ENCODE peak calls at places on chromosomes 5 and 9, in six cellular contexts. Q is NCI-H1930; N is GM12891; Y is activated CD4-positive, alpha-beta T cell treated with anti-CD3 and anti-CD28 coated beads, Interleukin-2, amount 50 U/mL, for 1 hour; W is cardiac septum; Z is Daoy. B is an unnamed sample.

GRCh38 chr9:104810421-104811339 is 46.8 kb downstream of the NIPSNAP3B start:
- DNase-seq in Q (no peak), N (no peak), Y (no peak), W (no peak), Z (peak; percentile 84), B (peak; percentile 15)

GRCh38 chr5:34503379-34504346 is 152.5 kb upstream of the RAI14 start:
- DNase-seq in Q (no peak), N (no peak), Y (no peak), W (no peak), Z (no peak), B (no peak)

GRCh38 chr9:86287013-86287412 is 4.7 kb upstream of the ISCA1 start:
- DNase-seq in Q (peak; percentile 34), N (no peak), Y (no peak), W (no peak), Z (no peak), B (peak; percentile 41)

GRCh38 chr5:95817430-95817829 is 5.1 kb downstream of the GLRX start:
- DNase-seq in Q (no peak), N (no peak), Y (no peak), W (peak; percentile 80), Z (peak; percentile 91), B (no peak)

GRCh38 chr9:6153425-6153824 is 62.2 kb upstream of the IL33 start:
- DNase-seq in Q (no peak), N (no peak), Y (no peak), W (no peak), Z (no peak), B (no peak)

GRCh38 chr9:136441191-136441680 is 1.6 kb upstream of the INPP5E start:
- DNase-seq in Q (no peak), N (no peak), Y (no peak), W (no peak), Z (no peak), B (no peak)

GRCh38 chr5:139687656-139688055 is 39.5 kb downstream of the CXXC5 start:
- DNase-seq in Q (no peak), N (no peak), Y (no peak), W (no peak), Z (no peak), B (no peak)

GRCh38 chr5:88438006-88438405 is 169.4 kb upstream of the TMEM161B start:
- DNase-seq in Q (no peak), N (no peak), Y (no peak), W (no peak), Z (peak; percentile 74), B (no peak)

GRCh38 chr5:125612356-125613149 is 810.7 kb upstream of the GRAMD2B start:
- DNase-seq in Q (peak; percentile 33), N (no peak), Y (no peak), W (no peak), Z (no peak), B (no peak)

GRCh38 chr5:124748687-124749594 is 2.5 kb upstream of the ZNF608 start:
- DNase-seq in Q (peak; percentile 91), N (peak; percentile 36), Y (no peak), W (peak; percentile 91), Z (peak; percentile 93), B (peak; percentile 65)

GRCh38 chr5:94847019-94847418 is 228.6 kb downstream of the SLF1 start:
- DNase-seq in Q (no peak), N (no peak), Y (no peak), W (no peak), Z (no peak), B (no peak)

GRCh38 chr9:100739666-100740065 is 161.8 kb downstream of the CAVIN4 start:
- DNase-seq in Q (no peak), N (no peak), Y (no peak), W (no peak), Z (no peak), B (peak; percentile 38)

GRCh38 chr9:18605763-18606162 is 131.8 kb downstream of the ADAMTSL1 start:
- DNase-seq in Q (no peak), N (no peak), Y (no peak), W (no peak), Z (no peak), B (no peak)

GRCh38 chr5:169717298-169717697 is 80.2 kb downstream of the DOCK2 start:
- DNase-seq in Q (no peak), N (no peak), Y (no peak), W (no peak), Z (peak; percentile 77), B (no peak)

GRCh38 chr9:123324767-123325183 is 31.2 kb upstream of the CRB2 start:
- DNase-seq in Q (no peak), N (no peak), Y (no peak), W (no peak), Z (no peak), B (no peak)

GRCh38 chr9:32705059-32705458 is 69.6 kb upstream of the TAF1L start:
- DNase-seq in Q (no peak), N (no peak), Y (no peak), W (no peak), Z (peak; percentile 91), B (no peak)

GRCh38 chr5:122478741-122479459 is 166.9 kb downstream of the SNCAIP start:
- DNase-seq in Q (no peak), N (no peak), Y (no peak), W (no peak), Z (no peak), B (no peak)

GRCh38 chr5:112935675-112936074 is 13.6 kb upstream of the REEP5 start:
- DNase-seq in Q (no peak), N (no peak), Y (no peak), W (no peak), Z (no peak), B (no peak)

GRCh38 chr5:107618233-107618632 is 52.5 kb downstream of the EFNA5 start:
- DNase-seq in Q (no peak), N (no peak), Y (no peak), W (no peak), Z (peak; percentile 64), B (no peak)

GRCh38 chr5:102388235-102388634 is 92.2 kb upstream of the SLCO4C1 start:
- DNase-seq in Q (no peak), N (no peak), Y (no peak), W (no peak), Z (no peak), B (no peak)

GRCh38 chr5:59260973-59261372 is 632.6 kb downstream of the PDE4D start:
- DNase-seq in Q (no peak), N (no peak), Y (no peak), W (no peak), Z (no peak), B (no peak)